ENCODE peak calls at places on chromosome 3, in nine cellular contexts. R, C, A, J, S, V, B, F and U are unnamed samples.

GRCh38 chr3:19348929-19349564 is 200.7 kb downstream of the KCNH8 start:
- DNase-seq in V (peak), R (no peak), J (no peak), F (no peak), A (no peak), C (peak), B (peak), S (no peak), U (peak)

GRCh38 chr3:122810706-122811105 is 15.8 kb downstream of the SLC49A4 start:
- DNase-seq in J (no peak), V (no peak), S (no peak), R (no peak), B (no peak), F (no peak), C (peak), A (no peak), U (no peak)

GRCh38 chr3:98972720-98973119 is 71.2 kb upstream of the DCBLD2 start:
- DNase-seq in J (no peak), B (no peak), F (no peak), S (no peak), R (no peak), A (no peak), V (no peak), C (no peak), U (no peak)

GRCh38 chr3:72144773-72145505 is 360.0 kb upstream of the PROK2 start:
- DNase-seq in R (no peak), V (peak), C (no peak), F (no peak), J (no peak), A (no peak), B (no peak), S (no peak), U (peak)

GRCh38 chr3:5787863-5788488 is 600.5 kb downstream of the EDEM1 start:
- DNase-seq in F (no peak), S (no peak), A (no peak), B (peak), V (peak), J (no peak), C (no peak), R (no peak), U (peak)

GRCh38 chr3:14780927-14781507 is 37.7 kb upstream of the FGD5 start:
- DNase-seq in C (peak), F (peak), A (peak), S (peak), R (no peak), V (peak), J (peak), B (peak), U (peak)

GRCh38 chr3:147424325-147424910 is 15.3 kb downstream of the ZIC1 start:
- DNase-seq in F (no peak), R (no peak), A (no peak), C (no peak), J (no peak), B (peak), V (no peak), S (no peak), U (no peak)

GRCh38 chr3:18445421-18446066 is 20.4 kb upstream of the SATB1 start:
- DNase-seq in A (no peak), S (peak), R (no peak), V (peak), C (no peak), B (no peak), F (no peak), J (no peak), U (no peak)

GRCh38 chr3:100047455-100048141 is 66.7 kb downstream of the FILIP1L start:
- DNase-seq in B (peak), A (no peak), F (no peak), C (peak), R (peak), J (no peak), V (peak), S (no peak), U (peak)

DNA sequence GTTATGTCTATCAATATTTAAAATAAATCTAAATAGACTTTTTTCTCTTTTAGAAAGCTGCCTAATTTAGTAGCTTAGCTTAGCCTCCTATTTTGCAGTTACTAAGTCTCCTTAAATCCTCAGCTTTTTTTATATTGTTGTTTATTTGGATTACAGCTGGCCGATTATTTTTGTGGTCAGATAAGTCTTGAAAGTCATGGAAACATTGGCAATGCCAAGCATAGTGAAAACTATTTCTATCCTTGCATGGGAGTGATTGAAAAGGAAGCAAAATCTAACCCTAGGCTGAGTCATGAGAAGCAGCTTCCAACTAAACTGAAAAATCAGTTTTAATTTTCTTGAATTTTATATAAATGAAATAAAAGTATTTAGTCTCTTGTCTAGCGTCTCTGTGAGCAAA is 1063.0 kb upstream of the GBE1 start:
- DNase-seq in F (no peak), C (no peak), J (no peak), B (peak), S (no peak), R (no peak), A (no peak), V (no peak), U (no peak)
- H3K4me3 ChIP-seq in F (no peak), C (no peak), J (no peak), B (no peak), S (no peak), R (no peak), A (no peak), V (no peak), U (no peak)

DNA sequence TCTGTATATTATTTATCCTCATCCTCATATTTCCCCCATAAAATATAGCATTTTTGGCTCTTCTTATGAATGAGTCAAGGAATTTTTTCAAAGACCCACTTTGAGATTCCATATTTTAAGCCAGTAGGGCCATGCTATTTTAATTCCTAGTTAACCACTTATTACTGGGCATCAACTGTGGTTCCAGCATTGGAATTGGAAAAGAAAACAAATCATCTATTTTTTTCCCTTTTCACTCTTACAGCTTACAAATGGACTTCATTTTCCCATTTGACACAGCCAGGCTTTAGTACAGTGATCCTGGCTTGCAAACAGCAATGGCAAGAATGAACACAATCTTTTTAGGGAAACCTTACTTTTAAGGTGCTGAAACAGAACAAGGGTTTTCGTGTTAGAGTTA is 19.4 kb upstream of the PLCL2 start:
- DNase-seq in F (no peak), R (no peak), B (peak), S (no peak), J (no peak), V (no peak), A (no peak), C (peak), U (no peak)
- H3K4me3 ChIP-seq in F (no peak), R (no peak), B (no peak), S (no peak), J (no peak), V (no peak), A (no peak), C (no peak), U (no peak)

DNA sequence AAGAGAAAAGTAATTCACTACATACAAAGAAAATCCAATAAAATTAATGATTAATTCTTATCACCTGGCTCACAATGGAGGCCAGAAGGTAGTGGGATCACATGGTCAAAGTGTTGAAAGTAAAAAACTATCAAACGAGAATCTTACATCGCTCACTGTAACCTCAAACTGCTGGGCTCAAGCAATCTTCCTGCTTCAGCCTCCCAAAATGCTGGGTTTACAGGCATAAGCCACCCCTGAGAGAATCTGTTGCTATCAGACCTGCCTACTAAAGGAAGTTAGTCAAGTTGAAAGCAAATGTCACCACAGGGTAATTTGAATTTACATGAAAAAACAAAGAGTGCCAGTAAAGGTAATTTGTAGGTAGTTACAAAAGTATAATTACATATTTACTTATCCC is 103.3 kb downstream of the PCCB start:
- DNase-seq in S (no peak), B (no peak), F (no peak), R (no peak), A (no peak), V (no peak), J (no peak), C (no peak), U (peak)
- H3K4me3 ChIP-seq in S (no peak), B (no peak), F (no peak), R (no peak), A (no peak), V (no peak), J (no peak), C (no peak), U (no peak)

GRCh38 chr3:136955813-136956212 is 2.0 kb upstream of the IL20RB start:
- DNase-seq in C (peak), J (no peak), A (no peak), R (peak), B (peak), F (no peak), S (no peak), V (peak), U (no peak)

GRCh38 chr3:136954980-136955780 is 2.6 kb upstream of the IL20RB start:
- DNase-seq in J (no peak), R (no peak), F (no peak), A (no peak), S (no peak), B (no peak), V (no peak), C (no peak), U (no peak)

GRCh38 chr3:136957751-136958288 is at the start of gene IL20RB:
- DNase-seq in R (no peak), C (peak), B (peak), F (no peak), V (no peak), A (no peak), S (no peak), J (no peak), U (no peak)

GRCh38 chr3:136958931-136959330 is 1.1 kb downstream of the IL20RB start:
- DNase-seq in A (no peak), B (no peak), J (no peak), S (no peak), C (no peak), F (no peak), V (no peak), R (no peak), U (no peak)

GRCh38 chr3:136956994-136957393 is 789 bp upstream of the IL20RB start:
- DNase-seq in V (no peak), B (no peak), S (no peak), C (no peak), F (no peak), A (no peak), J (no peak), R (no peak), U (no peak)
- H3K4me3 ChIP-seq in V (no peak), B (no peak), S (no peak), C (no peak), F (no peak), A (no peak), J (no peak), R (no peak), U (no peak)

DNA sequence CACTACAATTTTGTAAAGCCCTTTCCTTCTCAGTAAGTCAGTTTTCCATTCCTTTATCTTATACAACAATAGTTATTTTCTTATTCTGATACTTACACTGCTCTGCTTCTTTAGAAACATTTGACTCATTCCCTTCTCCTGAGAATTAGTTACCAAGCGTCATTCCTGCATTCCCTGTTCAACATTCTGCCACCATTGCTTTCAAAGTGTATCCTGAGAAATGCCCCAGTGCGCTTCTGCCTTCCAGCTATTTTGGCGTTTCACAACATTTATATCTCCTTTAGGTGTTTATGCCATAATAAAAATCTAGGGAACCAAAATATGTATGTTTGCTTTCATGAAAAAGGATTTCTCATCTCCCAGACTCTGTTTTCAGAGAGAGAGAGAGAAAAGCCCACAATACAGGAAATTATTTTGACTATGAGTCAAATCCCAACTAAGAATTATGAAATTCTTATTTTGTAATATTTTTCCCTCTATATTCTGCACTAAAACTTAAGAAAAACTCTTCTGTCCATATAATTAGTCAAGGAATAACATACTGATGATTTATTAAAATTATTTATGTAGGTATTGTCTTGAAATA is 118.2 kb upstream of the RAP2B start:
- DNase-seq in C (peak), V (no peak), A (no peak), J (no peak), S (no peak), F (no peak), R (no peak), B (peak), U (no peak)
- H3K4me3 ChIP-seq in C (peak), V (no peak), A (no peak), J (no peak), S (no peak), F (no peak), R (no peak), B (no peak), U (no peak)

DNA sequence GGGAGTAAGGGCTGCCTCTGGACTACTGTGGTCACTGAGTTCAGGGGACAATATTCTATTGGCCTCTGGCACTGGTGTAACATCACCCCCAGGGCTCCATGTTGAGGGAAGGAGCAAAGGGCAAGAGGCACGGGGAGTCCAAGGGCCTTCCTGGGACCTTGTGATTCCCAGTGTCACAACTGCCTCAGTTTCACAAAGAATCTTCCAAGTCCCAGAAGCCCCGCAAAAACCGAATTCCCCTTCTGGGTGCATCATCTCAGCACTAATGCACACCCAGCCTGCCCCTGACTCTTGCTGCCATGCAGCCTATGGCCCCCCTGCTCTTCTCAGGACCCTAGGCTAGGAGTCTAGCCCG is 5.5 kb downstream of the AMOTL2 start:
- DNase-seq in V (peak), F (no peak), A (no peak), R (no peak), S (no peak), B (no peak), C (no peak), J (peak), U (no peak)
- H3K4me3 ChIP-seq in V (no peak), F (no peak), A (peak), R (no peak), S (no peak), B (no peak), C (no peak), J (no peak), U (no peak)

GRCh38 chr3:188220097-188220788 is 66.3 kb downstream of the LPP start:
- DNase-seq in R (no peak), B (no peak), C (peak), A (no peak), V (no peak), J (no peak), S (no peak), F (no peak), U (no peak)

GRCh38 chr3:188217011-188217463 is 63.1 kb downstream of the LPP start:
- DNase-seq in J (no peak), B (no peak), R (no peak), S (peak), V (no peak), C (no peak), F (no peak), A (no peak), U (no peak)

GRCh38 chr3:188217681-188218080 is 63.7 kb downstream of the LPP start:
- DNase-seq in S (no peak), B (no peak), R (no peak), V (no peak), A (no peak), J (no peak), F (no peak), C (no peak), U (no peak)

GRCh38 chr3:188219147-188219546 is 65.2 kb downstream of the LPP start:
- DNase-seq in C (no peak), S (no peak), B (no peak), F (no peak), A (no peak), R (no peak), V (no peak), J (no peak), U (no peak)

DNA sequence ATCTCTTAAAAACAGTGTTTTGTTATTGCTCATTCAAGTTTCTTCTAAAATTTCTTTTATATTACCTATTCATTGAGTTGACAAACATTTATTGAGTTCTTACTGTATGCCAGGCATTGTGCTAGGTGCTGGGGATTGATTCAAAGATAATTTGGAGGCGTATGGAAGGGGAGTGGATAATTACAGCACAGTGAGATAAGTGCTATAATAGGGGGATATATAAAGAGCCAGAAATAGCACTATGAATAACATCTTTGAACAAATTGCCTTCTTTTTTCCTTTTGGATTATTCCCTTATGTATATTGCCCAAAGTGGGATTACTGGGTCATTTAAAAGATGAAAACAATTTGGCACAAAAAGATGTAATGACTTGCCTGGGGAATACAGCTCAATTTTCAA is 64.6 kb downstream of the LPP start:
- DNase-seq in F (no peak), B (no peak), J (no peak), A (no peak), V (no peak), C (no peak), R (no peak), S (no peak), U (no peak)
- H3K4me3 ChIP-seq in F (no peak), B (no peak), J (no peak), A (no peak), V (no peak), C (no peak), R (no peak), S (peak), U (no peak)

GRCh38 chr3:195892105-195892354 is 16.3 kb downstream of the TNK2 start:
- DNase-seq in F (no peak), V (no peak), C (no peak), A (peak), S (no peak), R (no peak), B (no peak), J (peak), U (no peak)
- H3K4me3 ChIP-seq in F (no peak), V (no peak), C (peak), A (peak), S (peak), R (no peak), B (peak), J (peak), U (no peak)

GRCh38 chr3:186361246-186361611 is 805 bp downstream of the DGKG start:
- DNase-seq in C (no peak), R (no peak), S (no peak), A (no peak), B (no peak), V (no peak), J (no peak), F (peak), U (no peak)
- H3K4me3 ChIP-seq in C (no peak), R (no peak), S (peak), A (peak), B (no peak), V (peak), J (peak), F (no peak), U (no peak)

GRCh38 chr3:179666436-179667035 is 13.7 kb downstream of the USP13 start:
- DNase-seq in J (peak), A (peak), C (no peak), F (no peak), V (no peak), S (peak), R (no peak), B (peak), U (no peak)
- H3K4me3 ChIP-seq in J (no peak), A (no peak), C (no peak), F (no peak), V (no peak), S (no peak), R (no peak), B (no peak), U (no peak)